ENCODE peak calls at places on chromosome 14, in four cellular contexts. One of them, this sample, is unnamed.

GRCh38 chr14:69005432-69006148 is 26.5 kb upstream of the ACTN1 start:
- DNase-seq in HFFc6: peak; percentile 81
- DNase-seq in MM.1S: no peak
- DNase-seq in fibroblast of mammary gland: peak; percentile 91
- DNase-seq in this sample: no peak

GRCh38 chr14:105904379-105904778 is 378.0 kb downstream of the TMEM121 start:
- DNase-seq in HFFc6: no peak
- DNase-seq in MM.1S: no peak
- DNase-seq in fibroblast of mammary gland: no peak
- DNase-seq in this sample: no peak

GRCh38 chr14:33194551-33194950 is 255.9 kb downstream of the NPAS3 start:
- DNase-seq in HFFc6: no peak
- DNase-seq in MM.1S: no peak
- DNase-seq in fibroblast of mammary gland: no peak
- DNase-seq in this sample: no peak

GRCh38 chr14:61644834-61645233 is 50.5 kb upstream of the HIF1A start:
- DNase-seq in HFFc6: no peak
- DNase-seq in MM.1S: no peak
- DNase-seq in fibroblast of mammary gland: no peak
- DNase-seq in this sample: peak; percentile 44

GRCh38 chr14:24054646-24055045 is 2.8 kb downstream of the CARMIL3 start:
- DNase-seq in HFFc6: no peak
- DNase-seq in MM.1S: no peak
- DNase-seq in fibroblast of mammary gland: no peak
- DNase-seq in this sample: no peak

GRCh38 chr14:52706286-52706685 is 714 bp upstream of the PSMC6 start:
- DNase-seq in HFFc6: no peak
- DNase-seq in MM.1S: no peak
- DNase-seq in fibroblast of mammary gland: peak; percentile 14
- DNase-seq in this sample: peak; percentile 38

GRCh38 chr14:77260631-77261030 is 10.4 kb downstream of the NGB start:
- DNase-seq in HFFc6: no peak
- DNase-seq in MM.1S: no peak
- DNase-seq in fibroblast of mammary gland: no peak
- DNase-seq in this sample: no peak

GRCh38 chr14:66645716-66646115 is 137.8 kb downstream of the GPHN start:
- DNase-seq in HFFc6: peak; percentile 23
- DNase-seq in MM.1S: no peak
- DNase-seq in fibroblast of mammary gland: no peak
- DNase-seq in this sample: no peak

GRCh38 chr14:92360666-92361370 is 37.9 kb downstream of the SLC24A4 start:
- DNase-seq in HFFc6: no peak
- DNase-seq in MM.1S: peak; percentile 6
- DNase-seq in fibroblast of mammary gland: no peak
- DNase-seq in this sample: no peak

GRCh38 chr14:101220921-101221510 is 317.5 kb upstream of the RTL1 start:
- DNase-seq in HFFc6: no peak
- DNase-seq in MM.1S: no peak
- DNase-seq in fibroblast of mammary gland: no peak
- DNase-seq in this sample: no peak

GRCh38 chr14:63343878-63344277 is 25.1 kb upstream of the GPHB5 start:
- DNase-seq in HFFc6: no peak
- DNase-seq in MM.1S: no peak
- DNase-seq in fibroblast of mammary gland: peak; percentile 48
- DNase-seq in this sample: no peak

GRCh38 chr14:69049675-69050074 is 70.6 kb upstream of the ACTN1 start:
- DNase-seq in HFFc6: peak; percentile 52
- DNase-seq in MM.1S: no peak
- DNase-seq in fibroblast of mammary gland: peak; percentile 88
- DNase-seq in this sample: no peak

GRCh38 chr14:29489911-29490310 is 437.7 kb downstream of the PRKD1 start:
- DNase-seq in HFFc6: no peak
- DNase-seq in MM.1S: no peak
- DNase-seq in fibroblast of mammary gland: no peak
- DNase-seq in this sample: no peak

GRCh38 chr14:99562848-99563748 is 40.9 kb downstream of the CCDC85C start:
- DNase-seq in HFFc6: no peak
- DNase-seq in MM.1S: no peak
- DNase-seq in fibroblast of mammary gland: peak; percentile 40
- DNase-seq in this sample: no peak

GRCh38 chr14:66508846-66509621 is 1.1 kb downstream of the GPHN start:
- DNase-seq in HFFc6: peak; percentile 16
- DNase-seq in MM.1S: peak; percentile 47
- DNase-seq in fibroblast of mammary gland: peak; percentile 21
- DNase-seq in this sample: peak; percentile 84

GRCh38 chr14:101209594-101209993 is 306.1 kb upstream of the RTL1 start:
- DNase-seq in HFFc6: no peak
- DNase-seq in MM.1S: no peak
- DNase-seq in fibroblast of mammary gland: no peak
- DNase-seq in this sample: no peak

GRCh38 chr14:84282618-84283017 is 1247.3 kb upstream of the FLRT2 start:
- DNase-seq in HFFc6: no peak
- DNase-seq in MM.1S: peak; percentile 63
- DNase-seq in fibroblast of mammary gland: no peak
- DNase-seq in this sample: no peak

GRCh38 chr14:81710232-81710845 is 176.7 kb upstream of the SEL1L start:
- DNase-seq in HFFc6: peak; percentile 20
- DNase-seq in MM.1S: peak; percentile 34
- DNase-seq in fibroblast of mammary gland: peak; percentile 28
- DNase-seq in this sample: peak; percentile 47

GRCh38 chr14:37903561-37904191 is 304.0 kb upstream of the SSTR1 start:
- DNase-seq in HFFc6: peak; percentile 54
- DNase-seq in MM.1S: peak; percentile 43
- DNase-seq in fibroblast of mammary gland: peak; percentile 71
- DNase-seq in this sample: peak; percentile 29

GRCh38 chr14:39229222-39229543 is 4.5 kb upstream of the MIA2 start:
- DNase-seq in HFFc6: no peak
- DNase-seq in MM.1S: no peak
- DNase-seq in fibroblast of mammary gland: peak; percentile 53
- DNase-seq in this sample: peak; percentile 67

GRCh38 chr14:82915381-82915780 is 1381.7 kb upstream of the SEL1L start:
- DNase-seq in HFFc6: no peak
- DNase-seq in MM.1S: no peak
- DNase-seq in fibroblast of mammary gland: no peak
- DNase-seq in this sample: no peak

GRCh38 chr14:37369446-37369845 is 171.7 kb downstream of the MIPOL1 start:
- DNase-seq in HFFc6: no peak
- DNase-seq in MM.1S: no peak
- DNase-seq in fibroblast of mammary gland: no peak
- DNase-seq in this sample: no peak

GRCh38 chr14:56903304-56904021 is 93.2 kb upstream of the OTX2 start:
- DNase-seq in HFFc6: no peak
- DNase-seq in MM.1S: no peak
- DNase-seq in fibroblast of mammary gland: no peak
- DNase-seq in this sample: no peak

GRCh38 chr14:73248294-73248868 is 11.1 kb downstream of the PAPLN start:
- DNase-seq in HFFc6: peak; percentile 25
- DNase-seq in MM.1S: no peak
- DNase-seq in fibroblast of mammary gland: peak; percentile 56
- DNase-seq in this sample: peak; percentile 82

GRCh38 chr14:101559624-101560533 is 1.4 kb upstream of the DIO3 start:
- DNase-seq in HFFc6: no peak
- DNase-seq in MM.1S: no peak
- DNase-seq in fibroblast of mammary gland: no peak
- DNase-seq in this sample: no peak

GRCh38 chr14:75566321-75566720 is 12.1 kb upstream of the FLVCR2 start:
- DNase-seq in HFFc6: peak; percentile 36
- DNase-seq in MM.1S: no peak
- DNase-seq in fibroblast of mammary gland: peak; percentile 14
- DNase-seq in this sample: peak; percentile 63

GRCh38 chr14:100988411-100988900 is 84.9 kb upstream of the RTL1 start:
- DNase-seq in HFFc6: no peak
- DNase-seq in MM.1S: no peak
- DNase-seq in fibroblast of mammary gland: no peak
- DNase-seq in this sample: no peak

GRCh38 chr14:40674503-40674902 is 932.2 kb upstream of the LRFN5 start:
- DNase-seq in HFFc6: no peak
- DNase-seq in MM.1S: no peak
- DNase-seq in fibroblast of mammary gland: no peak
- DNase-seq in this sample: no peak

GRCh38 chr14:91573528-91573893 is 63.4 kb upstream of the PPP4R3A start:
- DNase-seq in HFFc6: no peak
- DNase-seq in MM.1S: no peak
- DNase-seq in fibroblast of mammary gland: no peak
- DNase-seq in this sample: no peak

GRCh38 chr14:100417466-100417865 is 94.3 kb downstream of the SLC25A47 start:
- DNase-seq in HFFc6: peak; percentile 93
- DNase-seq in MM.1S: no peak
- DNase-seq in fibroblast of mammary gland: peak; percentile 96
- DNase-seq in this sample: no peak

GRCh38 chr14:51806026-51806590 is 54.3 kb upstream of the GNG2 start:
- DNase-seq in HFFc6: no peak
- DNase-seq in MM.1S: no peak
- DNase-seq in fibroblast of mammary gland: no peak
- DNase-seq in this sample: no peak

GRCh38 chr14:98964171-98964570 is 307.8 kb downstream of the BCL11B start:
- DNase-seq in HFFc6: no peak
- DNase-seq in MM.1S: no peak
- DNase-seq in fibroblast of mammary gland: no peak
- DNase-seq in this sample: no peak

GRCh38 chr14:23423657-23424056 is 11.8 kb downstream of the MYH7 start:
- DNase-seq in HFFc6: no peak
- DNase-seq in MM.1S: no peak
- DNase-seq in fibroblast of mammary gland: no peak
- DNase-seq in this sample: no peak

GRCh38 chr14:104001003-104001402 is 58.7 kb upstream of the RD3L start:
- DNase-seq in HFFc6: no peak
- DNase-seq in MM.1S: no peak
- DNase-seq in fibroblast of mammary gland: no peak
- DNase-seq in this sample: no peak
- TF ChIP-seq CTCF in HFFc6: peak; percentile 23
- TF ChIP-seq CTCF in MM.1S: peak; percentile 6
- TF ChIP-seq CTCF in fibroblast of mammary gland: peak; percentile 29
- TF ChIP-seq CTCF in this sample: peak; percentile 23

GRCh38 chr14:71319646-71320045 is 412.4 kb downstream of the PCNX1 start:
- DNase-seq in HFFc6: peak; percentile 34
- DNase-seq in MM.1S: peak; percentile 16
- DNase-seq in fibroblast of mammary gland: peak; percentile 41
- DNase-seq in this sample: peak; percentile 55
- TF ChIP-seq CTCF in HFFc6: peak; percentile 7
- TF ChIP-seq CTCF in MM.1S: no peak
- TF ChIP-seq CTCF in fibroblast of mammary gland: no peak
- TF ChIP-seq CTCF in this sample: no peak

GRCh38 chr14:94780536-94781404 is 10.9 kb upstream of the GSC start:
- DNase-seq in HFFc6: no peak
- DNase-seq in MM.1S: no peak
- DNase-seq in fibroblast of mammary gland: no peak
- DNase-seq in this sample: no peak
- TF ChIP-seq CTCF in HFFc6: no peak
- TF ChIP-seq CTCF in MM.1S: no peak
- TF ChIP-seq CTCF in fibroblast of mammary gland: no peak
- TF ChIP-seq CTCF in this sample: no peak

DNA sequence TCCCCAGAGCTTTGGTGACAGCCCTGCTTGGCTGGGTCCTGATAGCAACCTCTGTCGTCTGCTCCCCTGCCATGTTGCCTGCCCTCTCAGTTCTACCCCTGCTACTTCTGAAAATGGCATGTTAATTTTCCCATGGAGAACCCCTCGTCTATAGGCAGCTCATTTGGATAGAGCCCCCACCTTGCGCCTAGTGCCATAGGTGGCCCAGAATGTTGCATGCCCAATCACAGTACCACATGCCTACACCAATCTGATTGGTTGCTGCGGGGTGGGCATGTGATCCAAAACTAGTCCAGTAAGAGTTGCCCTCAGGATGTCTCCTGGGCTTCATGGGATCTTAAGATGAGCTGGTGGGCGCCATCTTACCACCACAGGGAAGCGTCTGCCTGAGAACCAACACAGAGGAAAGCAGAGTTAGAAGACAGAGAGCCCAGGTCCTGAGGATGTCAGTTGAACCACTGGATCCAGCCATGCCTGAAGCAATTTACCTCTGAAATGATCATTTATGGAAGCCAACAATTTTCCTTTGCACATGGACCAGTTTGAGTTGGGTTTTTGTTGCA is 85.7 kb downstream of the PAPOLA start:
- DNase-seq in HFFc6: no peak
- DNase-seq in MM.1S: no peak
- DNase-seq in fibroblast of mammary gland: no peak
- DNase-seq in this sample: no peak
- TF ChIP-seq CTCF in HFFc6: no peak
- TF ChIP-seq CTCF in MM.1S: no peak
- TF ChIP-seq CTCF in fibroblast of mammary gland: no peak
- TF ChIP-seq CTCF in this sample: no peak

GRCh38 chr14:87712386-87713113 is 280.4 kb downstream of the GALC start:
- DNase-seq in HFFc6: no peak
- DNase-seq in MM.1S: no peak
- DNase-seq in fibroblast of mammary gland: peak; percentile 2
- DNase-seq in this sample: no peak
- TF ChIP-seq CTCF in HFFc6: no peak
- TF ChIP-seq CTCF in MM.1S: no peak
- TF ChIP-seq CTCF in fibroblast of mammary gland: no peak
- TF ChIP-seq CTCF in this sample: no peak

GRCh38 chr14:21917699-21918436 is 244.2 kb upstream of the OR4E1 start:
- DNase-seq in HFFc6: peak; percentile 22
- DNase-seq in MM.1S: peak; percentile 62
- DNase-seq in fibroblast of mammary gland: peak; percentile 52
- DNase-seq in this sample: peak; percentile 61
- TF ChIP-seq CTCF in HFFc6: peak; percentile 80
- TF ChIP-seq CTCF in MM.1S: peak; percentile 69
- TF ChIP-seq CTCF in fibroblast of mammary gland: peak; percentile 83
- TF ChIP-seq CTCF in this sample: peak; percentile 83

GRCh38 chr14:21997300-21997699 is 323.7 kb upstream of the OR4E1 start:
- DNase-seq in HFFc6: no peak
- DNase-seq in MM.1S: peak; percentile 59
- DNase-seq in fibroblast of mammary gland: peak; percentile 1
- DNase-seq in this sample: peak; percentile 26
- TF ChIP-seq CTCF in HFFc6: no peak
- TF ChIP-seq CTCF in MM.1S: peak; percentile 52
- TF ChIP-seq CTCF in fibroblast of mammary gland: peak; percentile 8
- TF ChIP-seq CTCF in this sample: peak; percentile 5